ENCODE peak calls at places on chromosomes 7 and 10, in seven cellular contexts. X is uterus, U is PC-9, T is ovary, K is AG09309, R is mesothelial cell of epicardium, W is left ventricle myocardium inferior. V is an unnamed sample.

GRCh38 chr7:54560726-54561125 is 18.6 kb downstream of the VSTM2A start:
- DNase-seq in X (no peak), U (peak; percentile 78), T (no peak), K (no peak), R (no peak), W (no peak), V (no peak)

GRCh38 chr7:13047061-13047460 is 359.6 kb downstream of the ARL4A start:
- DNase-seq in X (no peak), U (no peak), T (no peak), K (no peak), R (no peak), W (no peak), V (peak; percentile 31)

GRCh38 chr7:5343893-5344292 is 61.1 kb downstream of the SLC29A4 start:
- DNase-seq in X (no peak), U (no peak), T (no peak), K (no peak), R (no peak), W (no peak), V (no peak)

GRCh38 chr7:133934262-133934973 is 192.7 kb upstream of the LRGUK start:
- DNase-seq in X (no peak), U (no peak), T (no peak), K (no peak), R (no peak), W (no peak), V (no peak)

GRCh38 chr10:133009218-133009954 is 67.0 kb upstream of the CFAP46 start:
- DNase-seq in X (no peak), U (peak; percentile 50), T (no peak), K (no peak), R (no peak), W (peak; percentile 81), V (peak; percentile 35)

GRCh38 chr7:138345567-138345966 is 114.5 kb upstream of the TRIM24 start:
- DNase-seq in X (no peak), U (no peak), T (no peak), K (no peak), R (no peak), W (no peak), V (no peak)

GRCh38 chr10:68082815-68083395 is 7.8 kb upstream of the HERC4 start:
- DNase-seq in X (no peak), U (no peak), T (no peak), K (no peak), R (no peak), W (no peak), V (no peak)

GRCh38 chr10:131753336-131753735 is 147.5 kb upstream of the PPP2R2D start:
- DNase-seq in X (no peak), U (no peak), T (no peak), K (no peak), R (no peak), W (no peak), V (no peak)

GRCh38 chr7:9407816-9408215 is 974.4 kb downstream of the NXPH1 start:
- DNase-seq in X (no peak), U (no peak), T (no peak), K (no peak), R (no peak), W (no peak), V (no peak)

GRCh38 chr10:90921906-90922305 is 1.0 kb upstream of the ANKRD1 start:
- DNase-seq in X (no peak), U (no peak), T (no peak), K (no peak), R (no peak), W (no peak), V (no peak)

GRCh38 chr10:88080213-88080612 is 216.8 kb downstream of the PTEN start:
- DNase-seq in X (no peak), U (no peak), T (no peak), K (no peak), R (no peak), W (no peak), V (peak; percentile 33)

GRCh38 chr7:147903871-147904576 is 686.5 kb upstream of the C7orf33 start:
- DNase-seq in X (no peak), U (no peak), T (no peak), K (no peak), R (no peak), W (no peak), V (no peak)

GRCh38 chr7:30142710-30143109 is 7.9 kb downstream of the MTURN start:
- DNase-seq in X (peak; percentile 33), U (peak; percentile 97), T (peak; percentile 42), K (peak; percentile 42), R (no peak), W (no peak), V (peak; percentile 69)

GRCh38 chr7:102012941-102013461 is 195.6 kb downstream of the CUX1 start:
- DNase-seq in X (no peak), U (no peak), T (no peak), K (no peak), R (no peak), W (no peak), V (no peak)

GRCh38 chr7:150511039-150511438 is 3.6 kb upstream of the GIMAP7 start:
- DNase-seq in X (no peak), U (no peak), T (no peak), K (no peak), R (no peak), W (no peak), V (no peak)

GRCh38 chr10:48535416-48536225 is 69.3 kb downstream of the ARHGAP22 start:
- DNase-seq in X (no peak), U (no peak), T (no peak), K (no peak), R (no peak), W (no peak), V (no peak)

GRCh38 chr10:6120691-6121090 is 31.9 kb downstream of the RBM17 start:
- DNase-seq in X (peak; percentile 72), U (no peak), T (peak; percentile 68), K (no peak), R (no peak), W (no peak), V (no peak)

GRCh38 chr10:50554381-50554994 is 69.3 kb downstream of the SGMS1 start:
- DNase-seq in X (no peak), U (no peak), T (no peak), K (no peak), R (no peak), W (peak; percentile 22), V (no peak)

GRCh38 chr10:14438057-14438456 is 107.3 kb upstream of the FRMD4A start:
- DNase-seq in X (no peak), U (no peak), T (no peak), K (no peak), R (no peak), W (no peak), V (no peak)

DNA sequence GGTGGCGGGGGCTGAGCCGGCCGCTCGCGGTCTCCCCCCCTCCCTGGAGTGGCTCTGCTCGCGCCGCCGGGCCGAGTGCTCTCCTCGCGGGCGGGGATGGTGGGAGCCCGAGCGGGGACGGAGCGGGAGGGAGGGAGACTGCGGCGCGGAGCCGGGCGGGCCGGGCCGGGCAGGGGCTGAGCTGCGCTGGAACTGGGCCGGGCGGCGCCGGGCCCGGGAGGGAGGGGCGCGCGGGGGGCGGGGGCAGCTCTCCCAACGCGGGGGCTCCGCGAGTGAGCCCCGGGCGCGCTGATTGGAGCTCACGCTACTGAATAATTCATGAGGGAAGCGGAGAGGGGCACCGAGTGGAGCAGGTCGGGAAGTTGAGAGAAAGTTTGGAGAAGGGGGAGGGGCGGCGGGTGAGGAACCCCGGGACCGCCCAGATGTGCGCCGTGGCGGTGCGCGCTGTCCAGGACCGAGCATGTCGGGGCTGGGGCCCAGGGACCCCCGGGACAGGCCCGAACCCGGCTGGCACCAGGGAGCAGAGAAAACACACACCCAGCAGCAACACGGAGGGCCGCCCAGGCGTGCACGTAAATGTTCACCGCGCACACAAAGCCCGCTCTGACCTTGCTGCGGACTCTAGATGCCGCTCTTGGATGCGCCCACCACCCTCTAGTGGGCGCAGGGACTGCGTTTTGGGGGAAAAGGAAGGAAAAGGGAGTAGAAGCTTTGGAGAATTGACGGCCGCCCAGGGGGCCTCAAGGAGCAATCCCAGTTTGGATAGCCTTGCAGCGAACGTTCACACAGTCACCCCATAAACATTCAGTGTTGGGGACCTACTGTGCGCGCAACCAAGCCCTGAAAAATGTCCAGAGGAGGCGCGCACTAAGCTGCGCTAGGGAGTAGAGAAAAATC is at the start of gene EPHB4:
- DNase-seq in X (peak; percentile 89), U (no peak), T (peak; percentile 91), K (no peak), R (peak; percentile 83), W (peak; percentile 84), V (peak; percentile 76)
- TF ChIP-seq CTCF in X (peak; percentile 48), U (no peak), T (peak; percentile 45), K (peak; percentile 54), R (no peak), W (peak; percentile 39), V (peak; percentile 42)

GRCh38 chr7:39911167-39911566 is 38.9 kb upstream of the CDK13 start:
- DNase-seq in X (no peak), U (no peak), T (no peak), K (no peak), R (no peak), W (no peak), V (no peak)
- TF ChIP-seq CTCF in X (no peak), U (no peak), T (no peak), K (no peak), R (no peak), W (no peak), V (no peak)

GRCh38 chr7:109844362-109844761 is 1246.6 kb upstream of the LRRN3 start:
- DNase-seq in X (no peak), U (no peak), T (no peak), K (no peak), R (no peak), W (no peak), V (peak; percentile 34)
- TF ChIP-seq CTCF in X (no peak), U (peak; percentile 72), T (no peak), K (no peak), R (no peak), W (peak; percentile 46), V (peak; percentile 33)

GRCh38 chr7:36312064-36312914 is 77.4 kb upstream of the ANLN start:
- DNase-seq in X (no peak), U (no peak), T (no peak), K (no peak), R (peak; percentile 37), W (no peak), V (peak; percentile 87)
- TF ChIP-seq CTCF in X (no peak), U (peak; percentile 51), T (no peak), K (peak; percentile 15), R (peak; percentile 64), W (no peak), V (peak; percentile 94)

GRCh38 chr7:42272793-42273665 is 36.0 kb upstream of the GLI3 start:
- DNase-seq in X (no peak), U (no peak), T (no peak), K (peak; percentile 44), R (no peak), W (no peak), V (no peak)
- TF ChIP-seq CTCF in X (no peak), U (no peak), T (no peak), K (peak; percentile 73), R (no peak), W (peak; percentile 43), V (no peak)

GRCh38 chr7:74656421-74656910 is 1.1 kb upstream of the GTF2I start:
- DNase-seq in X (peak; percentile 36), U (peak; percentile 40), T (peak; percentile 35), K (no peak), R (peak; percentile 61), W (peak; percentile 60), V (peak; percentile 45)

GRCh38 chr7:74657692-74658170 is at the start of gene GTF2I:
- DNase-seq in X (no peak), U (no peak), T (no peak), K (no peak), R (peak; percentile 74), W (no peak), V (no peak)

GRCh38 chr7:74655785-74656420 is 1.6 kb upstream of the GTF2I start:
- DNase-seq in X (no peak), U (no peak), T (no peak), K (no peak), R (no peak), W (no peak), V (no peak)

GRCh38 chr7:74658171-74659004 is 870 bp downstream of the GTF2I start:
- DNase-seq in X (peak; percentile 92), U (peak; percentile 77), T (peak; percentile 93), K (peak; percentile 48), R (peak; percentile 98), W (peak; percentile 93), V (peak; percentile 95)

GRCh38 chr7:74656911-74657691 is 417 bp upstream of the GTF2I start:
- DNase-seq in X (peak; percentile 98), U (peak; percentile 86), T (peak; percentile 97), K (peak; percentile 74), R (peak; percentile 98), W (peak; percentile 99), V (peak; percentile 96)
- TF ChIP-seq CTCF in X (no peak), U (peak; percentile 27), T (no peak), K (no peak), R (no peak), W (peak; percentile 34), V (no peak)

V was measured in Calu3.